ENCODE peak calls at places on chromosome 3, in ten cellular contexts. T, H, E, I, R, V, Z, L, P and N are unnamed samples.

GRCh38 chr3:87206070-87206469 is 21.0 kb upstream of the CHMP2B start:
- DNase-seq in V (no peak), R (peak), L (peak), E (no peak), P (no peak), I (no peak), Z (no peak), H (no peak), T (peak), N (no peak)

GRCh38 chr3:46236294-46237054 is 5.8 kb upstream of the CCR3 start:
- DNase-seq in E (no peak), I (no peak), Z (no peak), P (no peak), V (no peak), R (no peak), T (no peak), H (no peak), L (no peak), N (no peak)

GRCh38 chr3:28624079-28624478 is 275.5 kb upstream of the AZI2 start:
- DNase-seq in P (no peak), Z (no peak), L (no peak), H (no peak), T (no peak), E (no peak), R (no peak), V (no peak), I (no peak), N (no peak)

GRCh38 chr3:17639765-17640164 is 102.7 kb downstream of the TBC1D5 start:
- DNase-seq in L (peak), V (no peak), R (peak), E (peak), H (peak), T (peak), Z (no peak), I (no peak), P (peak), N (no peak)

GRCh38 chr3:16523778-16524177 is 10.3 kb upstream of the RFTN1 start:
- DNase-seq in P (no peak), Z (no peak), V (no peak), L (no peak), R (peak), I (no peak), H (no peak), T (peak), E (no peak), N (no peak)

GRCh38 chr3:51928438-51928837 is 13.3 kb downstream of the RRP9 start:
- DNase-seq in H (no peak), E (peak), V (no peak), R (no peak), L (no peak), I (no peak), P (no peak), Z (no peak), T (no peak), N (no peak)

GRCh38 chr3:107028626-107029025 is 348.6 kb upstream of the CCDC54 start:
- DNase-seq in H (no peak), P (no peak), V (no peak), L (no peak), R (peak), I (no peak), Z (no peak), E (no peak), T (no peak), N (no peak)

GRCh38 chr3:184740509-184741258 is 28.8 kb upstream of the MAGEF1 start:
- DNase-seq in V (no peak), R (peak), H (no peak), T (peak), E (peak), I (peak), Z (no peak), P (peak), L (no peak), N (peak)

GRCh38 chr3:126545544-126545943 is 13.2 kb downstream of the C3orf22 start:
- DNase-seq in H (no peak), T (no peak), P (no peak), L (no peak), R (no peak), V (no peak), Z (peak), I (peak), E (peak), N (no peak)

GRCh38 chr3:126124148-126124868 is 40.4 kb upstream of the SLC41A3 start:
- DNase-seq in E (peak), P (peak), T (no peak), H (no peak), L (no peak), R (no peak), V (peak), I (no peak), Z (peak), N (no peak)

GRCh38 chr3:18843930-18844329 is 304.4 kb upstream of the KCNH8 start:
- DNase-seq in T (no peak), V (no peak), I (no peak), P (no peak), L (no peak), Z (no peak), R (no peak), E (no peak), H (no peak), N (no peak)

GRCh38 chr3:161117646-161118045 is 12.5 kb upstream of the B3GALNT1 start:
- DNase-seq in V (no peak), R (no peak), T (no peak), P (no peak), Z (no peak), I (no peak), L (no peak), H (no peak), E (no peak), N (no peak)

GRCh38 chr3:197854596-197855343 is 63.7 kb downstream of the LRCH3 start:
- DNase-seq in I (peak), R (peak), E (no peak), L (peak), T (peak), Z (no peak), P (no peak), H (no peak), V (no peak), N (no peak)

GRCh38 chr3:70096376-70097055 is 97.0 kb downstream of the SAMMSON start:
- DNase-seq in L (no peak), Z (no peak), T (no peak), R (no peak), H (no peak), I (no peak), E (no peak), P (no peak), V (no peak), N (no peak)

GRCh38 chr3:27943106-27943505 is 221.0 kb upstream of the EOMES start:
- DNase-seq in V (no peak), E (no peak), T (no peak), I (no peak), H (no peak), P (no peak), R (no peak), Z (no peak), L (peak), N (no peak)

GRCh38 chr3:135970500-135971116 is 5.1 kb downstream of the PPP2R3A start:
- DNase-seq in T (no peak), V (no peak), L (no peak), Z (no peak), I (no peak), E (no peak), H (no peak), R (peak), P (no peak), N (no peak)

GRCh38 chr3:134076816-134077215 is 47.1 kb upstream of the SLCO2A1 start:
- DNase-seq in T (no peak), V (no peak), Z (no peak), I (peak), R (no peak), E (no peak), L (no peak), H (no peak), P (no peak), N (peak)

GRCh38 chr3:18797378-18797777 is 350.9 kb upstream of the KCNH8 start:
- DNase-seq in P (no peak), Z (no peak), I (no peak), T (no peak), L (no peak), V (no peak), H (no peak), E (no peak), R (no peak), N (no peak)

GRCh38 chr3:131960324-131960723 is 74.5 kb downstream of the CPNE4 start:
- DNase-seq in V (no peak), E (no peak), I (no peak), T (peak), H (no peak), R (peak), L (peak), Z (no peak), P (no peak), N (no peak)

GRCh38 chr3:121748638-121749275 is 784 bp downstream of the GOLGB1 start:
- DNase-seq in Z (peak), P (no peak), H (no peak), E (no peak), L (peak), I (no peak), V (no peak), T (peak), R (peak), N (no peak)

GRCh38 chr3:146125946-146126345 is 35.0 kb downstream of the PLOD2 start:
- DNase-seq in T (peak), I (no peak), E (no peak), P (peak), Z (no peak), R (peak), V (no peak), H (no peak), L (peak), N (no peak)

GRCh38 chr3:128922804-128923459 is 43.5 kb downstream of the ACAD9 start:
- DNase-seq in P (no peak), V (no peak), I (no peak), T (no peak), L (no peak), H (no peak), E (peak), R (no peak), Z (no peak), N (peak)

GRCh38 chr3:171453175-171453868 is 6.9 kb downstream of the TNIK start:
- DNase-seq in L (peak), E (no peak), T (no peak), R (no peak), I (no peak), Z (no peak), P (no peak), H (no peak), V (no peak), N (no peak)

GRCh38 chr3:103672346-103672745 is 1237.5 kb downstream of the ZPLD1 start:
- DNase-seq in Z (no peak), P (no peak), V (no peak), H (no peak), L (no peak), E (no peak), I (no peak), R (no peak), T (no peak), N (no peak)

GRCh38 chr3:74267126-74267525 is 347.3 kb downstream of the CNTN3 start:
- DNase-seq in T (no peak), P (no peak), V (no peak), H (no peak), R (peak), E (no peak), L (no peak), Z (no peak), I (no peak), N (no peak)

GRCh38 chr3:53350652-53351051 is 3.3 kb upstream of the DCP1A start:
- DNase-seq in R (peak), I (no peak), E (no peak), L (peak), V (no peak), H (no peak), Z (peak), T (peak), P (no peak), N (no peak)

GRCh38 chr3:98557324-98558010 is 25.7 kb downstream of the GPR15 start:
- DNase-seq in I (no peak), H (no peak), Z (no peak), T (no peak), P (no peak), R (no peak), L (no peak), E (no peak), V (no peak), N (no peak)

GRCh38 chr3:191952609-191953008 is 491.6 kb downstream of the PYDC2 start:
- DNase-seq in E (no peak), R (no peak), V (no peak), T (no peak), Z (no peak), H (no peak), L (no peak), I (no peak), P (no peak), N (no peak)

GRCh38 chr3:180619723-180620122 is 17.8 kb downstream of the TTC14 start:
- DNase-seq in T (no peak), I (no peak), H (no peak), Z (no peak), L (no peak), V (no peak), P (no peak), R (no peak), E (no peak), N (no peak)

GRCh38 chr3:151766454-151766853 is 32.7 kb downstream of the AADACL2 start:
- DNase-seq in P (no peak), Z (no peak), L (no peak), V (no peak), I (no peak), H (no peak), E (no peak), R (peak), T (peak), N (no peak)

GRCh38 chr3:66297260-66297863 is 76.6 kb downstream of the SLC25A26 start:
- DNase-seq in P (no peak), I (no peak), T (peak), E (no peak), L (no peak), R (peak), V (no peak), H (no peak), Z (no peak), N (no peak)

GRCh38 chr3:149809694-149810093 is 3.3 kb upstream of the RNF13 start:
- DNase-seq in H (no peak), V (no peak), T (no peak), P (no peak), L (no peak), Z (no peak), R (no peak), I (no peak), E (no peak), N (no peak)

GRCh38 chr3:173761161-173761560 is 363.6 kb downstream of the NLGN1 start:
- DNase-seq in R (no peak), T (no peak), Z (no peak), I (no peak), V (no peak), L (no peak), P (no peak), E (no peak), H (no peak), N (no peak)

GRCh38 chr3:346186-346585 is 149.6 kb downstream of the CHL1 start:
- DNase-seq in P (no peak), H (no peak), T (no peak), L (no peak), I (no peak), Z (no peak), E (no peak), R (peak), V (no peak), N (no peak)

GRCh38 chr3:101890716-101891115 is 41.4 kb downstream of the NFKBIZ start:
- DNase-seq in E (no peak), H (no peak), I (no peak), Z (no peak), P (no peak), T (peak), R (peak), V (no peak), L (no peak), N (no peak)

GRCh38 chr3:102036015-102036414 is 186.7 kb downstream of the NFKBIZ start:
- DNase-seq in R (no peak), V (no peak), P (no peak), Z (no peak), H (no peak), L (no peak), I (no peak), E (no peak), T (no peak), N (no peak)

GRCh38 chr3:159378391-159378790 is 576.5 kb downstream of the MFSD1 start:
- DNase-seq in L (no peak), I (no peak), V (no peak), H (no peak), P (no peak), E (no peak), Z (no peak), T (no peak), R (no peak), N (no peak)

GRCh38 chr3:181075098-181075497 is 85.6 kb upstream of the DNAJC19 start:
- DNase-seq in Z (no peak), E (no peak), V (no peak), T (no peak), L (no peak), H (no peak), I (no peak), R (no peak), P (no peak), N (no peak)

GRCh38 chr3:48467110-48467454 is 20.5 kb downstream of the ATRIP start:
- DNase-seq in T (no peak), I (no peak), L (no peak), E (no peak), Z (no peak), H (no peak), V (no peak), P (no peak), R (no peak), N (no peak)
- H3K4me3 ChIP-seq in T (peak), I (peak), L (no peak), E (peak), Z (no peak), H (peak), V (peak), P (peak), R (no peak), N (peak)

DNA sequence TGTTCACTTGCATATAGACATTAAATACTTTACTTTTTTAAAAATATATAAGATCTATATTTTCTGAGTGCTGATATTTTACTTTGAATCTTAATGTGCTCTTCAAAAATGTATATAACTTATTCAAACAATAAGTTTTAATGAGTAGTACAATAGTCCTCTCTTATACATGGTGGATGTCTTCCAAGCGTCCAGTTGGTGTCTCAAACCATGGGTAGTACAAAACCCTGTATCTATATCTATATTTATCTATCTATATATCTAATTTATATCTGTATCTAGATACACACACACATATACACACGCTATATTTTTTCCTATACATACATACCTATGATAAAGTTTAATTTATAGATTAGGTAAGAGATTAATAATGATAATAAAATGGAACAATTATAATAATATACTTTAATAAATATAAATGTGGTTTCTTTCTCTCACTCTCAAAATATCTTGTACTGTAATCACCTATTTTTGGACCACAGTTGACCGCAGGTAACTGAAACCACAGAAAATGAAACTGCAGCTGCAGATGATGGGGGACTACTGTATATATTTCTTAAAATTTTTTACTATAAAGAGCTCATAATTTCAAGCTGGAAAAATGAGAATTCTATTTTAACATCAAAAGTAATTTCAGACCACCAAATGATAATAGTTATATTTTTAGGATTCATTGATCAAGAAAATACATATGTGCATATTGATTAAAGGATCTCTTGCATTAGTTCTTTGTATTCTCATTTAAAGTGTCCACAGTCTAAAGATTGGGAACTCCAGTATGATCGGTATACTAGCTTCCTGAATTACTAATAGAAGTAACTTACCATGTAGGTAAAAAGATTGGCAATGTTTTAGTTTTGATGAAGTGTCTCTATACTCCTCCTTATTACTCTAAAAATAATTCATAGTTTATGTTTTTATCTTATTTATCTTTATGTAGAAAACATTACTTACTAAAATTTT is 215.1 kb upstream of the MLF1 start:
- DNase-seq in T (no peak), R (no peak), I (no peak), P (no peak), V (no peak), L (no peak), E (no peak), Z (no peak), H (no peak), N (no peak)
- H3K27ac ChIP-seq in T (no peak), R (no peak), I (no peak), P (no peak), V (no peak), L (no peak), E (no peak), Z (no peak), H (no peak), N (no peak)

GRCh38 chr3:148379763-148380162 is 317.9 kb upstream of the AGTR1 start:
- DNase-seq in R (peak), H (no peak), Z (no peak), L (peak), E (no peak), P (no peak), I (no peak), V (no peak), T (peak), N (no peak)
- TF ChIP-seq CTCF in R (peak), H (peak), Z (peak), L (peak), E (peak), P (no peak), I (peak), V (peak), T (peak), N (peak)

GRCh38 chr3:127699098-127699945 is 26.6 kb downstream of the ABTB1 start:
- DNase-seq in T (no peak), V (no peak), L (no peak), I (no peak), E (no peak), P (no peak), R (peak), Z (no peak), H (no peak), N (no peak)

GRCh38 chr3:127698264-127699097 is 25.7 kb downstream of the ABTB1 start:
- DNase-seq in T (no peak), Z (no peak), V (no peak), E (no peak), L (no peak), P (no peak), R (no peak), I (no peak), H (no peak), N (no peak)

GRCh38 chr3:127699946-127700300 is 27.2 kb downstream of the ABTB1 start:
- DNase-seq in L (no peak), V (no peak), I (no peak), T (no peak), Z (no peak), H (no peak), R (no peak), E (no peak), P (no peak), N (no peak)

GRCh38 chr3:127700406-127700805 is 27.7 kb downstream of the ABTB1 start:
- DNase-seq in R (no peak), L (no peak), P (no peak), T (no peak), E (no peak), H (no peak), Z (no peak), I (no peak), V (no peak), N (no peak)

DNA sequence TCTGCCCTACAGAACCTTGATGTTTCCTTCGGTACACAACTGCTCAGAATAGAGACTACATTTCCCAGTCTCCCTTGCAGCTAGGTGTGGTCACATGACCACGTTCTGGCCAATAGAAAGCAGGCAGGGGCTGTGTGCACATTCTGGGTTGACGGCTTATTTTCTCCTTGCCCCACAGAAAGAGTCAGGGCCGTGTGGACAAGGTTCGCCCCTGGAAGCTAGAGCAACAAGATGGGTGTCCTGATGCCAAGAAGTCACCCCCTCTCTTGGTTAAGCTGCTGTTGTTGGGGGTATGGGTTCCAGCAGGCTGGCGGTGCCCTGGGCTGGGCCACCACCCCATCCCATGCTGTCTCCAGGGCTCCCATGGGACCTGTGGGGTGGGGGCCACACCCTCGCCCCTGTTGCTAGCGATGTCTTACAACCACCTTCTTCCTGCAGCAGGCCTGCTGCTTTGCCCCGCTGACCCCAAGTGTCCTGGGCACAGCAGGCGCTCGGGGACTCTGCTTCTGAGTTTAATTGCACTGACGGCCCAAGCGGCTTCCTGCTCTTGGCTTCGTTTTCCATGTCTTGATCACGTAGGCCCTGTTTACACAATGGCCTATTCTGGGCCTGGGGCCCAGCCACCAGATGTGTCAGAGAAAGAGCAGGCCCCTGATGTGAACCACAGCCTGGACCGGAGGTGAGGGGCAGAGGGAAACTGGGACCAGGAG is 24.9 kb downstream of the ABTB1 start:
- DNase-seq in V (peak), R (peak), Z (peak), L (peak), T (peak), H (peak), I (no peak), P (peak), E (peak), N (no peak)
- H3K4me3 ChIP-seq in V (peak), R (no peak), Z (no peak), L (no peak), T (no peak), H (peak), I (no peak), P (no peak), E (peak), N (no peak)